ENCODE peak calls at places on chromosomes 11 and 22, in nine cellular contexts. O, E, W, F, C, Y, U, Q and B are unnamed samples.

GRCh38 chr22:17222503-17222902 is 3.3 kb upstream of the ADA2 start:
- DNase-seq in E (no peak), Q (no peak), O (no peak), Y (no peak), U (no peak), C (no peak), F (no peak), W (no peak), B (no peak)

GRCh38 chr11:12704049-12704448 is 29.8 kb downstream of the TEAD1 start:
- DNase-seq in W (no peak), F (no peak), O (peak; percentile 69), E (no peak), Y (no peak), U (peak; percentile 93), C (no peak), Q (no peak), B (no peak)

GRCh38 chr11:68843703-68844312 is 2.1 kb upstream of the CPT1A start:
- DNase-seq in Y (no peak), C (peak; percentile 93), U (no peak), Q (no peak), O (peak; percentile 66), W (peak; percentile 89), E (peak; percentile 87), F (peak; percentile 40), B (no peak)

GRCh38 chr11:45530776-45531175 is 134.6 kb downstream of the CHST1 start:
- DNase-seq in W (no peak), Y (no peak), F (no peak), U (no peak), Q (no peak), E (no peak), C (no peak), O (no peak), B (no peak)

GRCh38 chr22:35023692-35024363 is 42.1 kb upstream of the ISX start:
- DNase-seq in Q (no peak), O (peak; percentile 32), Y (peak; percentile 78), W (peak; percentile 60), C (peak; percentile 86), U (no peak), E (peak; percentile 73), F (peak; percentile 5), B (no peak)

GRCh38 chr22:22061085-22062077 is 78.8 kb upstream of the TOP3B start:
- DNase-seq in F (no peak), E (no peak), C (no peak), Q (no peak), Y (no peak), W (no peak), U (peak; percentile 43), O (peak; percentile 54), B (peak; percentile 9)

GRCh38 chr11:131423715-131424114 is 53.3 kb downstream of the NTM start:
- DNase-seq in E (no peak), Q (peak; percentile 29), U (peak; percentile 7), Y (no peak), F (no peak), O (peak; percentile 46), C (no peak), W (peak; percentile 57), B (no peak)

GRCh38 chr22:42910221-42910942 is 53.3 kb upstream of the ARFGAP3 start:
- DNase-seq in E (no peak), C (no peak), W (no peak), Y (no peak), F (no peak), U (no peak), Q (no peak), O (no peak), B (no peak)

GRCh38 chr11:1564535-1565172 is 7.4 kb downstream of the DUSP8 start:
- DNase-seq in W (no peak), C (peak; percentile 90), Q (peak; percentile 81), E (peak; percentile 69), U (peak; percentile 94), Y (peak; percentile 73), F (peak; percentile 14), O (no peak), B (peak; percentile 60)

GRCh38 chr11:5367461-5368074 is 16.0 kb upstream of the OR51M1 start:
- DNase-seq in Q (no peak), W (no peak), F (no peak), U (peak; percentile 93), O (no peak), Y (no peak), E (no peak), C (no peak), B (no peak)

GRCh38 chr22:28772633-28773460 is at the start of gene CCDC117:
- DNase-seq in F (peak; percentile 95), E (peak; percentile 95), U (peak; percentile 95), C (peak; percentile 96), Y (peak; percentile 98), W (peak; percentile 95), O (peak; percentile 86), Q (peak; percentile 92), B (peak; percentile 75)

GRCh38 chr11:125168875-125169537 is 4.5 kb downstream of the PKNOX2 start:
- DNase-seq in E (no peak), O (no peak), C (no peak), W (no peak), Y (no peak), F (no peak), U (peak; percentile 31), Q (no peak), B (no peak)

GRCh38 chr11:35662061-35662648 is 420 bp upstream of the TRIM44 start:
- DNase-seq in O (no peak), C (no peak), E (no peak), U (no peak), W (no peak), Q (no peak), F (no peak), Y (no peak), B (no peak)

GRCh38 chr11:128304666-128305485 is 282.5 kb downstream of the ETS1 start:
- DNase-seq in Y (no peak), W (no peak), O (no peak), Q (no peak), F (no peak), E (no peak), C (no peak), U (no peak), B (no peak)

GRCh38 chr22:36985490-36985889 is 33.8 kb downstream of the TST start:
- DNase-seq in U (no peak), E (no peak), F (no peak), C (no peak), W (no peak), Y (no peak), Q (no peak), O (no peak), B (no peak)

GRCh38 chr11:77213029-77213579 is 85.1 kb downstream of the MYO7A start:
- DNase-seq in W (no peak), O (no peak), Y (no peak), F (no peak), E (no peak), Q (no peak), U (no peak), C (no peak), B (no peak)

GRCh38 chr11:64007629-64008282 is 21.5 kb downstream of the OTUB1 start:
- DNase-seq in Q (no peak), F (no peak), Y (peak; percentile 60), C (peak; percentile 77), W (peak; percentile 76), O (no peak), U (no peak), E (peak; percentile 84), B (no peak)
- TF ChIP-seq CTCF in Q (peak; percentile 12), F (no peak), Y (peak; percentile 12), C (peak; percentile 54), W (no peak), O (no peak), U (no peak), E (peak; percentile 40), B (no peak)

GRCh38 chr22:38982008-38982927 is at the start of gene APOBEC3B:
- DNase-seq in E (peak; percentile 30), O (peak; percentile 93), C (peak; percentile 78), U (peak; percentile 95), Q (peak; percentile 76), Y (peak; percentile 64), F (peak; percentile 32), W (peak; percentile 91), B (peak; percentile 48)

GRCh38 chr22:38981659-38982007 is 514 bp upstream of the APOBEC3B start:
- DNase-seq in O (no peak), Y (no peak), U (no peak), Q (no peak), C (no peak), W (no peak), E (no peak), F (no peak), B (no peak)

GRCh38 chr22:38986629-38987028 is 4.5 kb downstream of the APOBEC3B start:
- DNase-seq in C (no peak), Q (no peak), W (no peak), Y (no peak), F (no peak), E (no peak), O (no peak), U (no peak), B (no peak)

GRCh38 chr22:38981005-38981658 is 1.0 kb upstream of the APOBEC3B start:
- DNase-seq in Y (peak; percentile 54), C (peak; percentile 56), E (no peak), Q (peak; percentile 10), O (peak; percentile 63), U (peak; percentile 31), W (no peak), F (no peak), B (no peak)

GRCh38 chr22:38984224-38984623 is 2.1 kb downstream of the APOBEC3B start:
- DNase-seq in O (no peak), C (no peak), E (no peak), W (no peak), F (no peak), Q (no peak), U (no peak), Y (no peak), B (no peak)
- H3K27me3 ChIP-seq in O (no peaks in the 10 kb centered on the region), C (no peaks in the 10 kb centered on the region), E (no peaks in the 10 kb centered on the region), W (no peaks in the 10 kb centered on the region), F (no peaks in the 10 kb centered on the region), Q (no peaks in the 10 kb centered on the region), U (no peaks in the 10 kb centered on the region), Y (no peaks in the 10 kb centered on the region), B (no peaks in the 10 kb centered on the region)

DNA sequence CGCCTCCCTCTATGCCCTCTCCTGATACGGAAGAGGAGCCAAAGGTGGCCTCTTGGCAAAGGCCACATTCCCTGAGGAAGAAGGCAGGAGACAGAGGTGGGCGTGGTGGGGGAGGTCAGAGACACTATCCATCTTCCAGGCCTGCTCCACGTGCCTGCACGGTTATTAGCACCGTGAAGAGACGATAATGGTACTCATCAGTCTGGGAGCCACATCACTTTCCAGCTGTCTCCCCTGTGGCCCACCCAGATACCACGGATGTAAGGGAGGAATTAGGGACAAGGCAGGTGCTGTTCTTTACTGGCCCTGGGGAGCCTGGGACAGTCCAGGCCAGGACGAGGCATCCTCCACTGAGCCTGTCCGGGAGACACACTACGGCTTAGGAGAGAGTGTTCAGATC is 354.2 kb downstream of the MN1 start:
- DNase-seq in U (no peak), Y (no peak), C (no peak), F (no peak), O (no peak), E (no peak), Q (no peak), W (no peak), B (no peak)
- TF ChIP-seq CTCF in U (no peak), Y (no peak), C (no peak), F (no peak), O (no peak), E (no peak), Q (no peak), W (no peak), B (no peak)

DNA sequence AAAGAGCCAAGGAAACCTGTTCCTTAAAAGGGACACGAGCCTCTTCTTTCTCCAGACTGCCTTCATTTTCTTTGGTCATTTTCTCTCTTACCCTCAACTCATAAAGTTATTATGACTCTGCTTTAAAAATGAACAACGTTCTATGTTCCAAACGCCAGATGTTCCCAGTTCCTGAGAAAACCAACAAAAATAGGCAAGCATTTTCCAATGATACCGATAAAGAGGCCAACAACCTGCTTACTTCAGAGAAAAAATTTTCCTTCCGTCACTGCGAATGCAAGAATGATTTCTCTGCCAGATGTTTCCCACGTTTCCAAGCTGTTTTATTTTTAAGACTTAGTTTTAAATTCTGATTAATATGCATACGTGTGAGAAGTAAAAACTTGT is 315 bp upstream of the TRPC6 start:
- DNase-seq in W (no peak), O (no peak), Y (no peak), Q (no peak), C (no peak), U (no peak), E (no peak), F (no peak), B (no peak)
- H3K27me3 ChIP-seq in W (no peaks in the 10 kb centered on the region), O (peaks cover 33% of the 10 kb centered on the region), Y (peaks cover 11% of the 10 kb centered on the region), Q (peaks cover 16% of the 10 kb centered on the region), C (peaks cover 15% of the 10 kb centered on the region), U (no peaks in the 10 kb centered on the region), E (peaks cover 31% of the 10 kb centered on the region), F (no peaks in the 10 kb centered on the region), B (peaks cover 8% of the 10 kb centered on the region)